ENCODE peak calls at places on chromosomes 2 and 18, in four cellular contexts. M is left cardiac atrium, I is hippocampal formation, K is posterior vena cava. Z is an unnamed sample.

GRCh38 chr2:113762377-113763118 is 6.1 kb upstream of the SLC35F5 start:
- DNase-seq in M (no peak), I (no peak), K (no peak), Z (no peak)

GRCh38 chr2:79876430-79876829 is 363.6 kb downstream of the CTNNA2 start:
- DNase-seq in M (no peak), I (peak), K (no peak), Z (no peak)

GRCh38 chr18:74425161-74425560 is 31.9 kb downstream of the DIPK1C start:
- DNase-seq in M (no peak), I (no peak), K (no peak), Z (no peak)

GRCh38 chr2:109148991-109149645 is 20.1 kb downstream of the SH3RF3 start:
- DNase-seq in M (no peak), I (no peak), K (no peak), Z (no peak)

GRCh38 chr2:39646267-39646666 is 19.4 kb upstream of the TMEM178A start:
- DNase-seq in M (no peak), I (no peak), K (no peak), Z (no peak)

GRCh38 chr2:134229540-134229939 is 24.3 kb upstream of the MGAT5 start:
- DNase-seq in M (no peak), I (no peak), K (no peak), Z (no peak)

GRCh38 chr2:88321614-88322248 is 130.8 kb downstream of the FOXI3 start:
- DNase-seq in M (no peak), I (no peak), K (no peak), Z (no peak)

GRCh38 chr2:149768320-149768799 is 180.8 kb upstream of the MMADHC start:
- DNase-seq in M (no peak), I (no peak), K (no peak), Z (no peak)

GRCh38 chr2:9844581-9844980 is 1.3 kb downstream of the TAF1B start:
- DNase-seq in M (no peak), I (no peak), K (no peak), Z (no peak)

GRCh38 chr2:168210898-168211570 is 36.4 kb downstream of the STK39 start:
- DNase-seq in M (no peak), I (no peak), K (no peak), Z (no peak)

GRCh38 chr2:109091526-109091925 is 37.5 kb upstream of the SH3RF3 start:
- DNase-seq in M (no peak), I (no peak), K (no peak), Z (no peak)

GRCh38 chr2:112794131-112794733 is 9.9 kb upstream of the IL1A start:
- DNase-seq in M (peak), I (no peak), K (peak), Z (no peak)

Z was measured in C1 segment of cervical spinal cord.